ENCODE peak calls at places on chromosomes 7 and 10, in nine cellular contexts. Y is uterus, O is stomach, W is IMR-90, L is endothelial cell of umbilical vein, V is A549, S is esophagus squamous epithelium, X is lower leg skin, I is prostate gland. P is an unnamed sample.

GRCh38 chr7:134357486-134357885 is 40.8 kb upstream of the SLC35B4 start:
- DNase-seq in Y (no peak), O (no peak), W (no peak), L (no peak), V (no peak), S (no peak), X (no peak), I (no peak), P (no peak)

GRCh38 chr10:97408496-97408992 is 7.4 kb upstream of the RRP12 start:
- DNase-seq in Y (no peak), O (peak; percentile 40), W (no peak), L (no peak), V (no peak), S (no peak), X (no peak), I (peak; percentile 51), P (no peak)

GRCh38 chr10:3339121-3339520 is 166.5 kb upstream of the PITRM1 start:
- DNase-seq in Y (no peak), O (no peak), W (no peak), L (no peak), V (no peak), S (no peak), X (no peak), I (no peak), P (no peak)

GRCh38 chr10:112815238-112816032 is 134.6 kb upstream of the TCF7L2 start:
- DNase-seq in Y (no peak), O (no peak), W (peak; percentile 67), L (peak; percentile 56), V (no peak), S (no peak), X (no peak), I (no peak), P (no peak)

GRCh38 chr10:77251297-77252013 is 386.2 kb downstream of the KCNMA1 start:
- DNase-seq in Y (no peak), O (peak; percentile 34), W (peak; percentile 62), L (peak; percentile 55), V (peak; percentile 63), S (no peak), X (no peak), I (no peak), P (no peak)

GRCh38 chr10:132886211-132887099 is 55.9 kb downstream of the CFAP46 start:
- DNase-seq in Y (peak; percentile 8), O (peak; percentile 50), W (no peak), L (no peak), V (peak; percentile 44), S (no peak), X (peak; percentile 82), I (no peak), P (no peak)

GRCh38 chr7:102111063-102111757 is 175.5 kb upstream of the SH2B2 start:
- DNase-seq in Y (peak; percentile 3), O (no peak), W (no peak), L (no peak), V (no peak), S (no peak), X (peak; percentile 57), I (no peak), P (no peak)

GRCh38 chr7:34247468-34247867 is 342.1 kb downstream of the BMPER start:
- DNase-seq in Y (no peak), O (no peak), W (peak; percentile 33), L (no peak), V (no peak), S (no peak), X (no peak), I (no peak), P (no peak)

GRCh38 chr7:27374958-27375841 is 132.6 kb downstream of the EVX1 start:
- DNase-seq in Y (no peak), O (no peak), W (no peak), L (no peak), V (no peak), S (no peak), X (no peak), I (no peak), P (no peak)

GRCh38 chr10:83037653-83038052 is 1101.7 kb upstream of the GHITM start:
- DNase-seq in Y (no peak), O (no peak), W (no peak), L (no peak), V (no peak), S (no peak), X (no peak), I (no peak), P (no peak)

GRCh38 chr10:68408898-68409518 is 1.9 kb upstream of the RUFY2 start:
- DNase-seq in Y (no peak), O (no peak), W (no peak), L (no peak), V (no peak), S (no peak), X (no peak), I (no peak), P (no peak)

GRCh38 chr10:128469515-128469914 is 343.3 kb upstream of the MKI67 start:
- DNase-seq in Y (no peak), O (no peak), W (no peak), L (no peak), V (no peak), S (no peak), X (no peak), I (no peak), P (no peak)

GRCh38 chr10:21687197-21687993 is 153.4 kb downstream of the MLLT10 start:
- DNase-seq in Y (no peak), O (no peak), W (peak; percentile 52), L (no peak), V (no peak), S (no peak), X (no peak), I (no peak), P (no peak)

GRCh38 chr7:128910569-128910945 is at the start of gene KCP:
- DNase-seq in Y (no peak), O (no peak), W (no peak), L (no peak), V (no peak), S (no peak), X (peak; percentile 76), I (no peak), P (no peak)

GRCh38 chr10:87622290-87623004 is 37.2 kb upstream of the PAPSS2 start:
- DNase-seq in Y (no peak), O (no peak), W (no peak), L (no peak), V (no peak), S (no peak), X (no peak), I (no peak), P (no peak)

GRCh38 chr7:142804715-142805114 is 33.9 kb downstream of the PRSS2 start:
- DNase-seq in Y (no peak), O (no peak), W (no peak), L (no peak), V (no peak), S (no peak), X (no peak), I (no peak), P (no peak)

GRCh38 chr7:78673272-78673671 is 780.2 kb downstream of the MAGI2 start:
- DNase-seq in Y (no peak), O (peak; percentile 53), W (no peak), L (no peak), V (no peak), S (no peak), X (no peak), I (no peak), P (no peak)

GRCh38 chr10:7529638-7530037 is 118.8 kb upstream of the SFMBT2 start:
- DNase-seq in Y (no peak), O (no peak), W (no peak), L (no peak), V (peak; percentile 13), S (no peak), X (no peak), I (peak; percentile 21), P (no peak)

GRCh38 chr10:102461187-102462054 is 10.1 kb upstream of the C10orf95 start:
- DNase-seq in Y (peak; percentile 91), O (peak; percentile 98), W (peak; percentile 67), L (peak; percentile 78), V (peak; percentile 98), S (peak; percentile 31), X (peak; percentile 97), I (peak; percentile 92), P (peak; percentile 99)
- TF ChIP-seq POLR2A in Y (peak; percentile 42), O (no peak), W (no peak), L (no peak), V (peak; percentile 67), S (no peak), X (no peak), I (peak; percentile 52), P (no peak)

GRCh38 chr7:36390199-36391090 is 783 bp downstream of the ANLN start:
- DNase-seq in Y (peak; percentile 31), O (peak; percentile 83), W (peak; percentile 87), L (peak; percentile 88), V (peak; percentile 88), S (peak; percentile 14), X (peak; percentile 94), I (peak; percentile 82), P (no peak)
- TF ChIP-seq POLR2A in Y (no peak), O (no peak), W (peak; percentile 85), L (no peak), V (peak; percentile 52), S (no peak), X (no peak), I (peak; percentile 35), P (no peak)

DNA sequence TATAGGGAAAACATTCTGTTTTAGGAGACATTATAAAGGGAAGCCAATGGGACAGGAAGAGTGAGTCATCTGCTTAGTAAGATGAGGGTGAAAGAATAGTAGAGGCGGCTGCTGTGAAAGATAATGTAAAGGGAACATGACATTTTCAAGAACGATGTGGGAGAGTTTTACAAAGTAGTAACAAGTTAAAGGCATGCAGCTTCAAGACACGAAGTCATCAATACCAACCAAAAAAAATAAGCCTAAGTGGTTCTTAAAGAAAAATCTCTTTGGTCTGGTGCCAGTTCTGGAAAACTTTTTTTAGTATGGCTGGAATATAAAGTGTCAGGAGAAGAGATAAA is 6.1 kb downstream of the GSTO1 start:
- DNase-seq in Y (no peak), O (no peak), W (peak; percentile 81), L (peak; percentile 88), V (no peak), S (no peak), X (no peak), I (no peak), P (no peak)
- TF ChIP-seq POLR2A in Y (no peak), O (no peak), W (no peak), L (no peak), V (no peak), S (no peak), X (no peak), I (no peak), P (no peak)

GRCh38 chr10:102641880-102642552 is 2.3 kb upstream of the TRIM8 start:
- DNase-seq in Y (peak; percentile 99), O (peak; percentile 99), W (peak; percentile 97), L (peak; percentile 98), V (peak; percentile 94), S (peak; percentile 93), X (peak; percentile 100), I (peak; percentile 99), P (peak; percentile 79)

GRCh38 chr10:102644066-102644645 is at the start of gene TRIM8:
- DNase-seq in Y (no peak), O (peak; percentile 56), W (no peak), L (peak; percentile 41), V (peak; percentile 51), S (no peak), X (no peak), I (no peak), P (no peak)

GRCh38 chr10:102641398-102641797 is 2.9 kb upstream of the TRIM8 start:
- DNase-seq in Y (no peak), O (no peak), W (no peak), L (no peak), V (no peak), S (no peak), X (no peak), I (no peak), P (no peak)

GRCh38 chr10:102643346-102644065 is 773 bp upstream of the TRIM8 start:
- DNase-seq in Y (peak; percentile 68), O (peak; percentile 65), W (peak; percentile 74), L (peak; percentile 79), V (peak; percentile 51), S (no peak), X (no peak), I (peak; percentile 57), P (no peak)

GRCh38 chr10:102642553-102643345 is 1.5 kb upstream of the TRIM8 start:
- DNase-seq in Y (peak; percentile 75), O (peak; percentile 68), W (peak; percentile 56), L (peak; percentile 62), V (no peak), S (no peak), X (peak; percentile 95), I (peak; percentile 75), P (no peak)
- TF ChIP-seq POLR2A in Y (peak; percentile 50), O (no peak), W (peak; percentile 11), L (peak; percentile 24), V (no peak), S (no peak), X (no peak), I (peak; percentile 20), P (no peak)

P was measured in GM12891.